ENCODE peak calls at places on chromosomes 13 and 19, in eight cellular contexts. W, F, D, L, C, Z, S and A are unnamed samples. For H3K36me3, the result is how much of the 10 kb centered on the place peaks cover.

GRCh38 chr19:6735181-6735891 is 2.0 kb downstream of the GPR108 start:
- DNase-seq in W (no peak), F (peak), D (no peak), L (no peak), C (no peak), Z (no peak), S (peak), A (no peak)

GRCh38 chr19:30145467-30145866 is 203.4 kb downstream of the URI1 start:
- DNase-seq in W (no peak), F (no peak), D (no peak), L (no peak), C (no peak), Z (no peak), S (no peak), A (no peak)

GRCh38 chr13:31105856-31106255 is 55.8 kb downstream of the HSPH1 start:
- DNase-seq in W (no peak), F (no peak), D (no peak), L (no peak), C (no peak), Z (no peak), S (no peak), A (no peak)

GRCh38 chr13:44199627-44200207 is 173.9 kb upstream of the SERP2 start:
- DNase-seq in W (no peak), F (no peak), D (no peak), L (peak), C (no peak), Z (no peak), S (no peak), A (no peak)

GRCh38 chr13:50991624-50992610 is 82.3 kb downstream of the RNASEH2B start:
- DNase-seq in W (no peak), F (no peak), D (no peak), L (no peak), C (no peak), Z (no peak), S (no peak), A (no peak)

GRCh38 chr19:17544418-17544817 is 11.0 kb upstream of the COLGALT1 start:
- DNase-seq in W (no peak), F (no peak), D (no peak), L (no peak), C (no peak), Z (no peak), S (no peak), A (no peak)

GRCh38 chr13:58852076-58852475 is 1220.5 kb downstream of the PCDH17 start:
- DNase-seq in W (no peak), F (no peak), D (no peak), L (no peak), C (no peak), Z (no peak), S (no peak), A (no peak)

GRCh38 chr13:39684531-39685137 is 29.2 kb downstream of the COG6 start:
- DNase-seq in W (no peak), F (no peak), D (no peak), L (no peak), C (no peak), Z (peak), S (no peak), A (no peak)

GRCh38 chr19:40614595-40615411 is 13.6 kb downstream of the LTBP4 start:
- DNase-seq in W (peak), F (peak), D (peak), L (peak), C (peak), Z (peak), S (peak), A (no peak)

GRCh38 chr19:33402421-33403220 is 29.1 kb downstream of the CEBPG start:
- DNase-seq in W (peak), F (no peak), D (no peak), L (no peak), C (peak), Z (no peak), S (peak), A (no peak)

GRCh38 chr13:22451345-22451744 is 729.4 kb upstream of the SGCG start:
- DNase-seq in W (no peak), F (no peak), D (no peak), L (no peak), C (no peak), Z (no peak), S (no peak), A (no peak)

GRCh38 chr19:38434549-38435051 is 1.1 kb downstream of the RYR1 start:
- DNase-seq in W (no peak), F (no peak), D (no peak), L (peak), C (no peak), Z (no peak), S (no peak), A (peak)
- H3K4me3 ChIP-seq in W (no peak), F (no peak), D (no peak), L (peak), C (no peak), Z (no peak), S (no peak), A (peak)

DNA sequence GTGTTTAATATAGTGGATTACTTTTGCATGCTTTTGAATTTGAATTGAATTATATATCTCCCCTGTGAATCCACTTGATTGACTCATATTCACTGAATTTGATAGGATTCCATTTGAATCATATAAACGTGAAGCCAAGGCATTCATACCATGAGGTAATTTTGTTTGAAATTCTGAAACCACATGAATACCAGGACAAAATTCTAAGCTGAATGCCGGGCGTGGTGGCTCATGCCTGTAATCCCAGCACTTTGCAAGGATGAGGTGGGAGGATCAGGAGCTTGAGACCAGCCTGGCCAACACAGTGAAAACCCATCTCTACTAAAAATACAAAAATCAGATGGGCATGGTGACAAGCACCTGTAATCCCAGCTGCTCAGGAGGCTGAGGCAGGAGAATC is 4.4 kb downstream of the ZNF793 start:
- DNase-seq in W (no peak), F (no peak), D (no peak), L (no peak), C (no peak), Z (no peak), S (no peak), A (no peak)
- H3K36me3 ChIP-seq in W (under half), F (under half), D (under half), L (under half), C (under half), Z (under half), S (under half), A (under half)

GRCh38 chr13:29545988-29546387 is 49.5 kb downstream of the SLC7A1 start:
- DNase-seq in W (no peak), F (no peak), D (no peak), L (no peak), C (no peak), Z (no peak), S (no peak), A (no peak)

GRCh38 chr13:29540799-29541198 is 54.7 kb downstream of the SLC7A1 start:
- DNase-seq in W (no peak), F (no peak), D (no peak), L (no peak), C (no peak), Z (no peak), S (no peak), A (no peak)

GRCh38 chr13:29541400-29541799 is 54.1 kb downstream of the SLC7A1 start:
- DNase-seq in W (no peak), F (no peak), D (no peak), L (no peak), C (no peak), Z (no peak), S (no peak), A (no peak)

GRCh38 chr13:29546662-29547061 is 48.8 kb downstream of the SLC7A1 start:
- DNase-seq in W (no peak), F (no peak), D (no peak), L (no peak), C (no peak), Z (no peak), S (no peak), A (no peak)

DNA sequence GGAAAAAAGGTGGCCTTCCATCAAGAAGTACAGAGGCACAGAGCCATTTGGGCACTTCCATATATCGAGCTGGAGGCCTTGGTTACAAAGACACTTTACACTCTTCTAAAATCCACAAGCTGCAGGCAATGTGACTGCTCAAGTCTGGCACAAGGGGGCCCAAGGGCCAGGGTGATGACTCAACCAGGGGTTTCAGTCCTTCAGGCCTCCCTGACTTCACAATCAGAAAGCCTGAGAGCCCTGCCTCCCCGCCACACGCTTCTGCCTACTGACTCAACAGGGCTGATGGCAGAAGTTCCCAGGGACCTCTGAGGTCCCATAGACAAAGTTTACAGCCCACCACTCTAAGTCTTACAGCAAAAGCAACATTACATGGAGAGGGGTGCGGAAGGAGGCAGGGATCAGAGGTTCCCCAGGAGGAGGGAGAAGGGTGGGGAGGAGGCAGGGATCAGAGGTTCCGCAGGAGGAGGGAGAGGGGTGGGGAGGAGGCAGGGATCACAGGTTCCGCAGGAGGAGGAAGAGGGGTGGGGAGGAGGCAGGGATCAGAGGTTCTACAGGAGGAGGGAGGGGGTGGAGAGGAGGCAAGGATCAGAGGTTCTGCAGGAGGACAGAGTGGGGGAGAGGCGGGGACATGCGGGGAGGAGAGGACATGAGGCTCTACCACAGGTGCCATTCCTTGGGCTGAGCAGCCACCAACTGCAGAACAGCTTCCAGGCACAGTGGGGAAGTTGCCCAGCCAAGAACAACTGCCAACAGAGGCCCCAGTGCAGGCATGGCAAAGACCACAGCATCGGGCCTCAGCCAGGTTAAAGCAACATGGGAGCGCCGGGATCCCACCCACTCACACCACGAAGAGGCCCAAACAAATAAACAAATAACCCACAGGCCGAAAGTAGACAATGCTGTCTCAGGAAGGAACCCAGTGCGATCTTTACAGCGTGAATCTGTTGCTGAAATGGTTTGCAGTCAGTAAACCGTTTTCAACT is 52.0 kb downstream of the SLC7A1 start:
- DNase-seq in W (peak), F (no peak), D (no peak), L (no peak), C (no peak), Z (no peak), S (no peak), A (no peak)
- TF ChIP-seq CTCF in W (no peak), F (no peak), D (no peak), L (no peak), C (no peak), Z (no peak), S (no peak), A (no peak)

DNA sequence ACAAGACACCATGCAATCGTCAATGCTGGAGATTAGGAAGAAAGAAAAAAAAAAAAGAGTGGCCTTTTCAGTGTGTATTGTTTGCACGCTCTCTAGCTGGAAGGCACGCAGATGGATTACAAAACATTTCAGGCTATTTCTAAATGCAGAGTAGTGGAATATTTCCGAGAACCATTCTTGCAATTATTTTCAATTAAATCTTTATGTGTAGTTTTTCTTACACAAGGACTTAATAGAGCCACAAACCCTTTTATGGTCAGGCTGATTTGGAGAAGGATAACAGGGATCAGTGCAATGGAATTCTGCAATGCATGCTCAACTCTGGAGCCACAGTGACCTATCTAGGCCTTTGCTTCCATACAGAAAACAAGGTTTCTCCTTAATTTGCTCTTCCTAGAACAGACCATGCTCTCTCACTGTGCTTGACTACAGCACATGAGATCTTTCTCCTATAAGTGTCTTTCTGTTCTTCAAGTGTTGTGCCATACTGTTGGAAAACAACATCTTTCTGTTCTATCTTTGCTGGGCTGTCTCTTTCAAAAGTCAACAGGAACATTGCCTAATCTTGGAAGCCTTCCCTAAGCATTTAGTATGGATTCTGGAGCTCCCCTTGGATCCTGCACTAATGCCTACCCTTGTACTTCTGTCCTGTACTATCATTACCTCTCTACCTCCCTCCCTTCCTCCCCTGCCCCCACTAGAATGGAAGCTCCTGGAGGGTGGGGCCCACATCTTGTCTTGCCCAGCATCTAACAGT is 26.9 kb downstream of the STARD13 start:
- DNase-seq in W (no peak), F (no peak), D (no peak), L (no peak), C (no peak), Z (no peak), S (no peak), A (no peak)
- H3K4me3 ChIP-seq in W (no peak), F (no peak), D (no peak), L (no peak), C (no peak), Z (no peak), S (no peak), A (no peak)

GRCh38 chr19:55181740-55182139 is 1.7 kb upstream of the SYT5 start:
- DNase-seq in W (no peak), F (no peak), D (no peak), L (no peak), C (no peak), Z (no peak), S (no peak), A (no peak)

GRCh38 chr19:55175117-55175867 is 4.8 kb downstream of the SYT5 start:
- DNase-seq in W (peak), F (no peak), D (no peak), L (no peak), C (no peak), Z (no peak), S (no peak), A (no peak)

GRCh38 chr19:55179570-55180484 is at the start of gene SYT5:
- DNase-seq in W (peak), F (no peak), D (no peak), L (no peak), C (no peak), Z (no peak), S (peak), A (peak)

GRCh38 chr19:55176116-55176515 is 4.0 kb downstream of the SYT5 start:
- DNase-seq in W (no peak), F (no peak), D (no peak), L (no peak), C (no peak), Z (no peak), S (no peak), A (no peak)

DNA sequence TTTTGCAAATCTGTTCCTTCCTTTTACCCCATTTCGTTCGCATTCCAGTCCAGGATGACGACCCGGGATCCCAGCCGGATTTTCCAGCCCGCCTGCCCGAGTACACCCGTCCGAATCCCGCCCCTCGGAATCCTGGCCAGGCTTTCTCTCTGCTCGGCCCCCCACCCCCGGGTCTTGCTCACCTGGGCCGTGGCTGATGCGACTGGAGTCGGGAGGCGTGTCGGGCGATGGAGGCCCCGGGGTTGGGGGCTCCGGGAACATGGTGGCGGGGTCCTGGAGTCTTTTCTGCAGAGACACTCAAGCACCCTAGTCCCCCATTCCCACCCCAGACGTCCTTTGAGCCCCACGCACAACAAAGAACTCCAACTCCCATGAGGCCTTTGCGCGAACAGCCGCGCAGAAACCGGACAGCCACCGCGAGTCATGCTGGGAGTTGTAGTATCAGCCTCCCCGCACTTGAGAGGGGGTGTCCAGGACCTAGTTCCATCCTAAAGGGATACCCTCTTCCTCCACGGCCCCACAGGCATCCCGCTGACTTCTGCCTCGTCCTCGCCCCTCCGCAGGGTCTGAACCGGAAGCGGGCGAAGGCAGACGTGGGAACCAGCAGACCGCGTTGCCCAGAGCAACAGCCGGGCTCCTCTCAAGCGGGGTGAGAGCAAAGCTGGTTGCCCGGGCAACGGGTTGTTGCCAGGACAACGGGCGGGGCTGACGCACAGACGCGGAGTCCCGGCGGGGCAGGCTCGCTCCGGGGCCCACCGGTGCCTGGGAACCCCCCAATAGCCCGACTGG is 1.1 kb downstream of the SYT5 start:
- DNase-seq in W (peak), F (no peak), D (peak), L (peak), C (no peak), Z (peak), S (peak), A (peak)
- H3K36me3 ChIP-seq in W (under half), F (under half), D (under half), L (under half), C (under half), Z (under half), S (under half), A (under half)

DNA sequence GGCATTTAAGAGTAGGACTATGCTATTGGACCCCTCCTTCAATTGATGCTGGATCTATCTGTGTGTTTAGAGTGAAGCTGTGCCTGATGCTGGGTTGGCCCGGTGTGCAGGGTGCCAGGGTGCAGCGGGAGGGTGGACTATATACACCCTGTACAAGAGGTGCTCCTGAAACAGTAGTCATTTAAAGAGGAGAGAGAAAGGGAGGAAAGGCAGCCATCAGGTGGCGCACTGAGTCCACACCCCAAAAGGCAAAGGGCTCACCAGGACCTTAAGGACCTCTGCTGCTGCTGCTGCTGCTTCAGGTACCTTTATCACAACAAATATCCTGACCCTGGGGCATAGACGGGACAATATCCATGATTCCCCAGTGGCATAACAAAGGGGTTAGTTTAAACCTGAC is 39.4 kb downstream of the ZNF136 start:
- DNase-seq in W (no peak), F (no peak), D (no peak), L (no peak), C (no peak), Z (no peak), S (no peak), A (peak)
- TF ChIP-seq CTCF in W (peak), F (peak), D (no peak), L (no peak), C (no peak), Z (peak), S (no peak), A (peak)